ENCODE peak calls at places on chromosome 4, in five cellular contexts. One of them, this sample, is unnamed.

GRCh38 chr4:73446336-73446938 is 10.4 kb downstream of the AFP start:
- DNase-seq in Jurkat, Clone E6-1: peak; percentile 47
- DNase-seq in breast epithelium: no peak
- DNase-seq in iris pigment epithelial cell: peak; percentile 66
- DNase-seq in AG08395: peak; percentile 24
- DNase-seq in this sample: peak; percentile 56

GRCh38 chr4:75916091-75916661 is 13.9 kb upstream of the PPEF2 start:
- DNase-seq in Jurkat, Clone E6-1: peak; percentile 37
- DNase-seq in breast epithelium: no peak
- DNase-seq in iris pigment epithelial cell: peak; percentile 85
- DNase-seq in AG08395: peak; percentile 72
- DNase-seq in this sample: peak; percentile 75

GRCh38 chr4:52983563-52984303 is 121.6 kb downstream of the RASL11B start:
- DNase-seq in Jurkat, Clone E6-1: peak; percentile 54
- DNase-seq in breast epithelium: no peak
- DNase-seq in iris pigment epithelial cell: peak; percentile 52
- DNase-seq in AG08395: peak; percentile 65
- DNase-seq in this sample: peak; percentile 67

GRCh38 chr4:70734168-70734954 is 12.6 kb downstream of the RUFY3 start:
- DNase-seq in Jurkat, Clone E6-1: peak; percentile 95
- DNase-seq in breast epithelium: no peak
- DNase-seq in iris pigment epithelial cell: peak; percentile 77
- DNase-seq in AG08395: peak; percentile 55
- DNase-seq in this sample: peak; percentile 64

GRCh38 chr4:6471303-6472007 is 959 bp downstream of the PPP2R2C start:
- DNase-seq in Jurkat, Clone E6-1: no peak
- DNase-seq in breast epithelium: peak; percentile 46
- DNase-seq in iris pigment epithelial cell: no peak
- DNase-seq in AG08395: no peak
- DNase-seq in this sample: no peak

GRCh38 chr4:122583906-122584305 is 37.0 kb downstream of the IL21 start:
- DNase-seq in Jurkat, Clone E6-1: no peak
- DNase-seq in breast epithelium: no peak
- DNase-seq in iris pigment epithelial cell: peak; percentile 75
- DNase-seq in AG08395: peak; percentile 34
- DNase-seq in this sample: peak; percentile 70

GRCh38 chr4:184397516-184398163 is 76.7 kb downstream of the IRF2 start:
- DNase-seq in Jurkat, Clone E6-1: no peak
- DNase-seq in breast epithelium: no peak
- DNase-seq in iris pigment epithelial cell: no peak
- DNase-seq in AG08395: no peak
- DNase-seq in this sample: no peak

GRCh38 chr4:26861434-26862186 is 969 bp downstream of the STIM2 start:
- DNase-seq in Jurkat, Clone E6-1: peak; percentile 72
- DNase-seq in breast epithelium: peak; percentile 57
- DNase-seq in iris pigment epithelial cell: peak; percentile 76
- DNase-seq in AG08395: peak; percentile 48
- DNase-seq in this sample: peak; percentile 76

GRCh38 chr4:152220201-152220666 is 315.7 kb downstream of the FBXW7 start:
- DNase-seq in Jurkat, Clone E6-1: no peak
- DNase-seq in breast epithelium: no peak
- DNase-seq in iris pigment epithelial cell: no peak
- DNase-seq in AG08395: peak; percentile 65
- DNase-seq in this sample: peak; percentile 79

GRCh38 chr4:186700746-186701145 is 22.9 kb downstream of the FAT1 start:
- DNase-seq in Jurkat, Clone E6-1: no peak
- DNase-seq in breast epithelium: no peak
- DNase-seq in iris pigment epithelial cell: no peak
- DNase-seq in AG08395: peak; percentile 8
- DNase-seq in this sample: peak; percentile 48